ENCODE peak calls at places on chromosomes 6 and 20, in eight cellular contexts. V is left ventricle myocardium inferior; K is activated T-cell treated with anti-CD3 and anti-CD28 coated beads for 24 hours; C is activated CD8-positive, alpha-beta memory T cell treated with anti-CD3 and anti-CD28 coated beads, Interleukin-2, amount 50 U/mL, for 4 hours; M is fibroblast of the aortic adventitia; T is D721Med; F is NCI-H510A; I is fibroblast of villous mesenchyme. R is an unnamed sample.

GRCh38 chr6:170080828-170081368 is 210.0 kb downstream of the DLL1 start:
- DNase-seq in V (peak), K (no peak), I (no peak), T (no peak), F (peak), C (no peak), M (no peak), R (no peak)

GRCh38 chr6:111566873-111567517 is 38.7 kb downstream of the TRAF3IP2 start:
- DNase-seq in M (no peak), T (no peak), C (no peak), K (no peak), I (no peak), F (peak), V (no peak), R (no peak)

GRCh38 chr20:17731233-17731632 is 31.5 kb downstream of the BANF2 start:
- DNase-seq in I (no peak), K (no peak), C (no peak), T (no peak), M (no peak), V (no peak), F (no peak), R (no peak)

GRCh38 chr6:134724653-134725340 is 225.1 kb downstream of the ALDH8A1 start:
- DNase-seq in I (peak), F (no peak), M (no peak), C (no peak), T (no peak), V (no peak), K (no peak), R (peak)

GRCh38 chr6:45688180-45688579 is 310.4 kb upstream of the SUPT3H start:
- DNase-seq in I (no peak), V (no peak), F (no peak), M (no peak), K (no peak), T (no peak), C (no peak), R (no peak)

GRCh38 chr6:43682724-43683429 is 4.7 kb downstream of the MRPS18A start:
- DNase-seq in M (peak), F (no peak), C (no peak), I (no peak), K (no peak), V (no peak), T (no peak), R (no peak)

GRCh38 chr6:52547647-52548352 is 29.1 kb downstream of the TRAM2 start:
- DNase-seq in M (peak), C (no peak), F (no peak), K (no peak), I (peak), T (no peak), V (no peak), R (peak)

GRCh38 chr6:41583576-41583975 is 37.4 kb downstream of the FOXP4 start:
- DNase-seq in K (no peak), M (no peak), F (no peak), V (no peak), T (no peak), I (no peak), C (no peak), R (no peak)